ENCODE peak calls at places on chromosomes 4 and X, in six cellular contexts. R is HEK293T, V is B cell, C is mesenchymal stem cell, S is SW480, F is AG20443. X is an unnamed sample.
A peak's percentile ranks its signal among the peaks of the same experiment; 100 is the strongest.

GRCh38 chr4:82898322-82899243 is 2.0 kb upstream of the THAP9 start:
- DNase-seq in R (no peak), V (no peak), C (peak; percentile 92), S (peak; percentile 21), F (peak; percentile 46), X (no peak)

GRCh38 chrX:81301877-81302276 is 100.0 kb downstream of the SH3BGRL start:
- DNase-seq in R (no peak), V (no peak), C (no peak), S (no peak), F (no peak), X (no peak)

GRCh38 chr4:69708211-69708610 is 52.2 kb downstream of the SULT1B1 start:
- DNase-seq in R (no peak), V (no peak), C (no peak), S (no peak), F (no peak), X (no peak)

GRCh38 chrX:120144178-120144844 is 14.1 kb upstream of the RHOXF2 start:
- DNase-seq in R (no peak), V (no peak), C (peak; percentile 3), S (no peak), F (peak; percentile 13), X (no peak)

GRCh38 chr4:159102623-159103405 is at the start of gene RAPGEF2:
- DNase-seq in R (peak; percentile 91), V (peak; percentile 91), C (peak; percentile 96), S (peak; percentile 89), F (peak; percentile 98), X (peak; percentile 89)

GRCh38 chrX:41667631-41668030 is 21.1 kb upstream of the GPR34 start:
- DNase-seq in R (no peak), V (no peak), C (no peak), S (no peak), F (no peak), X (no peak)

GRCh38 chr4:113407409-113407808 is 354.1 kb downstream of the CAMK2D start:
- DNase-seq in R (no peak), V (no peak), C (no peak), S (no peak), F (no peak), X (no peak)

GRCh38 chrX:17638731-17639130 is 98.6 kb upstream of the SCML1 start:
- DNase-seq in R (no peak), V (no peak), C (no peak), S (no peak), F (no peak), X (no peak)

GRCh38 chr4:180665994-180666818 is 1577.0 kb upstream of the TENM3 start:
- DNase-seq in R (peak; percentile 47), V (no peak), C (peak; percentile 58), S (peak; percentile 49), F (peak; percentile 50), X (peak; percentile 76)

GRCh38 chr4:85431156-85431555 is 43.8 kb upstream of the ARHGAP24 start:
- DNase-seq in R (no peak), V (no peak), C (no peak), S (no peak), F (no peak), X (no peak)

GRCh38 chr4:3802571-3803474 is 36.6 kb downstream of the ADRA2C start:
- DNase-seq in R (no peak), V (no peak), C (no peak), S (peak; percentile 67), F (no peak), X (no peak)

GRCh38 chrX:40207626-40208025 is 109.9 kb upstream of the BCOR start:
- DNase-seq in R (no peak), V (no peak), C (no peak), S (peak; percentile 58), F (peak; percentile 37), X (no peak)

GRCh38 chr4:23884731-23885130 is 5.1 kb downstream of the PPARGC1A start:
- DNase-seq in R (no peak), V (no peak), C (no peak), S (no peak), F (no peak), X (no peak)

GRCh38 chrX:76657499-76657898 is 230.0 kb downstream of the MAGEE1 start:
- DNase-seq in R (no peak), V (no peak), C (no peak), S (no peak), F (no peak), X (no peak)

GRCh38 chr4:93719552-93719951 is 109.0 kb upstream of the ATOH1 start:
- DNase-seq in R (no peak), V (no peak), C (no peak), S (no peak), F (no peak), X (no peak)

GRCh38 chr4:67320645-67321044 is 224.7 kb downstream of the CENPC start:
- DNase-seq in R (no peak), V (no peak), C (no peak), S (no peak), F (no peak), X (no peak)

GRCh38 chrX:2781698-2782097 is 29.9 kb downstream of the XG start:
- DNase-seq in R (no peak), V (no peak), C (no peak), S (no peak), F (no peak), X (no peak)

GRCh38 chrX:41010188-41010846 is 74.9 kb upstream of the USP9X start:
- DNase-seq in R (peak; percentile 35), V (peak; percentile 50), C (peak; percentile 92), S (peak; percentile 61), F (peak; percentile 78), X (no peak)

GRCh38 chrX:111869639-111870034 is 6.3 kb upstream of the TRPC5OS start:
- DNase-seq in R (peak; percentile 63), V (no peak), C (peak; percentile 61), S (peak; percentile 68), F (peak; percentile 43), X (peak; percentile 16)

GRCh38 chrX:19857131-19857530 is 30.3 kb downstream of the SH3KBP1 start:
- DNase-seq in R (no peak), V (no peak), C (no peak), S (no peak), F (no peak), X (no peak)

GRCh38 chr4:113131146-113131545 is 81.7 kb downstream of the ANK2 start:
- DNase-seq in R (no peak), V (no peak), C (no peak), S (no peak), F (no peak), X (no peak)

GRCh38 chrX:117987376-117987775 is 129.2 kb downstream of the KLHL13 start:
- DNase-seq in R (no peak), V (no peak), C (no peak), S (no peak), F (no peak), X (no peak)

GRCh38 chrX:28639502-28639901 is 52.3 kb downstream of the IL1RAPL1 start:
- DNase-seq in R (no peak), V (no peak), C (no peak), S (no peak), F (no peak), X (peak; percentile 74)

GRCh38 chr4:4460759-4461158 is 73.9 kb downstream of the NSG1 start:
- DNase-seq in R (no peak), V (no peak), C (no peak), S (no peak), F (no peak), X (no peak)

X was measured in HCT116.